ENCODE peak calls at places on chromosome 16, in six cellular contexts. O, N, G, L, D and K are unnamed samples.

GRCh38 chr16:27801259-27801945 is 251.5 kb downstream of the KATNIP start:
- DNase-seq in O (no peak), N (no peak), G (no peak), L (no peak), D (no peak), K (no peak)

GRCh38 chr16:87765473-87765775 is 362 bp downstream of the KLHDC4 start:
- DNase-seq in O (no peak), N (no peak), G (peak; percentile 77), L (no peak), D (peak; percentile 29), K (no peak)

GRCh38 chr16:89973235-89973634 is 24.7 kb downstream of the DEF8 start:
- DNase-seq in O (no peak), N (no peak), G (no peak), L (no peak), D (no peak), K (no peak)

GRCh38 chr16:4586297-4586696 is 28.4 kb downstream of the UBALD1 start:
- DNase-seq in O (no peak), N (no peak), G (no peak), L (no peak), D (no peak), K (no peak)

GRCh38 chr16:57091990-57092785 is at the start of gene CPNE2:
- DNase-seq in O (no peak), N (peak; percentile 77), G (peak; percentile 46), L (peak; percentile 26), D (peak; percentile 36), K (peak; percentile 71)

GRCh38 chr16:59878479-59878878 is 1144.4 kb upstream of the GOT2 start:
- DNase-seq in O (no peak), N (no peak), G (no peak), L (no peak), D (peak; percentile 78), K (no peak)

GRCh38 chr16:10098991-10099390 is 83.2 kb downstream of the GRIN2A start:
- DNase-seq in O (no peak), N (no peak), G (no peak), L (no peak), D (no peak), K (no peak)

GRCh38 chr16:23064642-23065041 is 84.6 kb downstream of the USP31 start:
- DNase-seq in O (no peak), N (no peak), G (no peak), L (no peak), D (no peak), K (no peak)